ENCODE peak calls at places on chromosomes 12 and 14, in nine cellular contexts. L is Caki2, R is left cardiac atrium, W is NCI-H2081, D is NCI-H524, Z is Calu3, J is HS-27A, T is PC-9, S is left ventricle myocardium inferior. Q is an unnamed sample.

GRCh38 chr12:12608557-12608957 is 3.1 kb upstream of the CREBL2 start:
- DNase-seq in D (peak; percentile 25), T (peak; percentile 40), J (no peak), L (peak; percentile 23), W (no peak), S (no peak), R (no peak), Z (peak; percentile 18), Q (no peak)

GRCh38 chr12:130714591-130715149 is 1.4 kb downstream of the RIMBP2 start:
- DNase-seq in L (no peak), D (peak; percentile 60), Z (no peak), J (no peak), T (no peak), R (no peak), S (no peak), W (no peak), Q (no peak)

GRCh38 chr12:95857151-95857550 is 1.6 kb upstream of the SNRPF start:
- DNase-seq in D (no peak), S (no peak), T (no peak), W (no peak), R (no peak), L (no peak), J (no peak), Z (no peak), Q (no peak)

GRCh38 chr14:28751467-28752058 is 15.0 kb upstream of the FOXG1 start:
- DNase-seq in S (no peak), L (peak; percentile 18), W (peak; percentile 83), R (no peak), Z (peak; percentile 65), T (no peak), D (peak; percentile 92), J (peak; percentile 65), Q (peak; percentile 47)

GRCh38 chr14:53615254-53615653 is 341.4 kb downstream of the BMP4 start:
- DNase-seq in S (no peak), W (no peak), T (no peak), Z (no peak), L (no peak), D (no peak), R (no peak), J (no peak), Q (no peak)

GRCh38 chr12:112116232-112117060 is 7.9 kb upstream of the NAA25 start:
- DNase-seq in Z (peak; percentile 41), L (peak; percentile 35), T (peak; percentile 81), J (no peak), D (peak; percentile 57), S (peak; percentile 72), W (peak; percentile 13), R (peak; percentile 81), Q (peak; percentile 76)

GRCh38 chr12:81209001-81209400 is 131.1 kb downstream of the ACSS3 start:
- DNase-seq in R (no peak), D (no peak), W (no peak), J (no peak), L (no peak), Z (no peak), S (no peak), T (no peak), Q (peak; percentile 35)

GRCh38 chr12:114480309-114481199 is 74.6 kb upstream of the TBX5 start:
- DNase-seq in W (no peak), Z (no peak), R (no peak), D (no peak), L (no peak), T (no peak), S (no peak), J (no peak), Q (no peak)